ENCODE peak calls at places on chromosomes 3 and 15, in eight cellular contexts. One of them, this sample, is unnamed. For H3K27me3 and H3K36me3, the result is how much of the 10 kb centered on the place peaks cover.

GRCh38 chr3:110815008-110815583 is 256.5 kb upstream of the NECTIN3 start:
- DNase-seq in BJ: peak
- DNase-seq in fibroblast of lung: peak
- DNase-seq in SK-N-SH: peak
- DNase-seq in pancreas: no peak
- DNase-seq in brain microvascular endothelial cell: peak
- DNase-seq in uterus: no peak
- DNase-seq in tibial artery: no peak
- DNase-seq in this sample: peak

GRCh38 chr3:137420198-137420995 is 343.7 kb upstream of the SOX14 start:
- DNase-seq in BJ: no peak
- DNase-seq in fibroblast of lung: no peak
- DNase-seq in SK-N-SH: no peak
- DNase-seq in pancreas: peak
- DNase-seq in brain microvascular endothelial cell: no peak
- DNase-seq in uterus: no peak
- DNase-seq in tibial artery: no peak
- DNase-seq in this sample: no peak

GRCh38 chr15:89034305-89034704 is 54.0 kb upstream of the ABHD2 start:
- DNase-seq in BJ: no peak
- DNase-seq in fibroblast of lung: peak
- DNase-seq in SK-N-SH: no peak
- DNase-seq in pancreas: no peak
- DNase-seq in brain microvascular endothelial cell: peak
- DNase-seq in uterus: no peak
- DNase-seq in tibial artery: no peak
- DNase-seq in this sample: no peak

GRCh38 chr3:143327388-143327787 is 207.8 kb downstream of the CHST2 start:
- DNase-seq in BJ: no peak
- DNase-seq in fibroblast of lung: no peak
- DNase-seq in SK-N-SH: no peak
- DNase-seq in pancreas: no peak
- DNase-seq in brain microvascular endothelial cell: no peak
- DNase-seq in uterus: no peak
- DNase-seq in tibial artery: no peak
- DNase-seq in this sample: peak

GRCh38 chr3:13828501-13828900 is 51.4 kb downstream of the WNT7A start:
- DNase-seq in BJ: no peak
- DNase-seq in fibroblast of lung: no peak
- DNase-seq in SK-N-SH: no peak
- DNase-seq in pancreas: no peak
- DNase-seq in brain microvascular endothelial cell: no peak
- DNase-seq in uterus: no peak
- DNase-seq in tibial artery: no peak
- DNase-seq in this sample: no peak

GRCh38 chr3:42678447-42678846 is 6.9 kb upstream of the KLHL40 start:
- DNase-seq in BJ: no peak
- DNase-seq in fibroblast of lung: no peak
- DNase-seq in SK-N-SH: no peak
- DNase-seq in pancreas: no peak
- DNase-seq in brain microvascular endothelial cell: no peak
- DNase-seq in uterus: no peak
- DNase-seq in tibial artery: peak
- DNase-seq in this sample: no peak

GRCh38 chr3:196639517-196640500 is at the start of gene NRROS:
- DNase-seq in BJ: no peak
- DNase-seq in fibroblast of lung: peak
- DNase-seq in SK-N-SH: peak
- DNase-seq in pancreas: no peak
- DNase-seq in brain microvascular endothelial cell: peak
- DNase-seq in uterus: peak
- DNase-seq in tibial artery: peak
- DNase-seq in this sample: peak

GRCh38 chr3:139121513-139122220 is 77.0 kb upstream of the PRR23C start:
- DNase-seq in BJ: no peak
- DNase-seq in fibroblast of lung: peak
- DNase-seq in SK-N-SH: no peak
- DNase-seq in pancreas: no peak
- DNase-seq in brain microvascular endothelial cell: peak
- DNase-seq in uterus: no peak
- DNase-seq in tibial artery: no peak
- DNase-seq in this sample: peak

GRCh38 chr15:83854314-83854713 is 200.4 kb downstream of the ADAMTSL3 start:
- DNase-seq in BJ: no peak
- DNase-seq in fibroblast of lung: peak
- DNase-seq in SK-N-SH: no peak
- DNase-seq in pancreas: no peak
- DNase-seq in brain microvascular endothelial cell: peak
- DNase-seq in uterus: no peak
- DNase-seq in tibial artery: no peak
- DNase-seq in this sample: peak

GRCh38 chr3:197912770-197913476 is 37.1 kb upstream of the RPL35A start:
- DNase-seq in BJ: no peak
- DNase-seq in fibroblast of lung: peak
- DNase-seq in SK-N-SH: no peak
- DNase-seq in pancreas: no peak
- DNase-seq in brain microvascular endothelial cell: peak
- DNase-seq in uterus: no peak
- DNase-seq in tibial artery: no peak
- DNase-seq in this sample: no peak

GRCh38 chr15:51046799-51047449 is 47.8 kb downstream of the TNFAIP8L3 start:
- DNase-seq in BJ: no peak
- DNase-seq in fibroblast of lung: peak
- DNase-seq in SK-N-SH: no peak
- DNase-seq in pancreas: no peak
- DNase-seq in brain microvascular endothelial cell: peak
- DNase-seq in uterus: peak
- DNase-seq in tibial artery: no peak
- DNase-seq in this sample: no peak

GRCh38 chr3:16085884-16086608 is 88.4 kb upstream of the GALNT15 start:
- DNase-seq in BJ: no peak
- DNase-seq in fibroblast of lung: peak
- DNase-seq in SK-N-SH: no peak
- DNase-seq in pancreas: no peak
- DNase-seq in brain microvascular endothelial cell: no peak
- DNase-seq in uterus: peak
- DNase-seq in tibial artery: peak
- DNase-seq in this sample: no peak

GRCh38 chr15:57003418-57003817 is 85.0 kb downstream of the TCF12 start:
- DNase-seq in BJ: peak
- DNase-seq in fibroblast of lung: peak
- DNase-seq in SK-N-SH: no peak
- DNase-seq in pancreas: no peak
- DNase-seq in brain microvascular endothelial cell: peak
- DNase-seq in uterus: no peak
- DNase-seq in tibial artery: no peak
- DNase-seq in this sample: peak

GRCh38 chr15:68205558-68205944 is 419 bp upstream of the CALML4 start:
- DNase-seq in BJ: no peak
- DNase-seq in fibroblast of lung: no peak
- DNase-seq in SK-N-SH: no peak
- DNase-seq in pancreas: no peak
- DNase-seq in brain microvascular endothelial cell: no peak
- DNase-seq in uterus: no peak
- DNase-seq in tibial artery: no peak
- DNase-seq in this sample: no peak

GRCh38 chr15:81809543-81809942 is 236.3 kb downstream of the MEX3B start:
- DNase-seq in BJ: no peak
- DNase-seq in fibroblast of lung: no peak
- DNase-seq in SK-N-SH: peak
- DNase-seq in pancreas: no peak
- DNase-seq in brain microvascular endothelial cell: peak
- DNase-seq in uterus: no peak
- DNase-seq in tibial artery: no peak
- DNase-seq in this sample: no peak

GRCh38 chr3:71542548-71543370 is 40.8 kb downstream of the FOXP1 start:
- DNase-seq in BJ: peak
- DNase-seq in fibroblast of lung: peak
- DNase-seq in SK-N-SH: peak
- DNase-seq in pancreas: no peak
- DNase-seq in brain microvascular endothelial cell: peak
- DNase-seq in uterus: peak
- DNase-seq in tibial artery: peak
- DNase-seq in this sample: peak

GRCh38 chr15:36407647-36408046 is 171.8 kb upstream of the CDIN1 start:
- DNase-seq in BJ: peak
- DNase-seq in fibroblast of lung: peak
- DNase-seq in SK-N-SH: no peak
- DNase-seq in pancreas: no peak
- DNase-seq in brain microvascular endothelial cell: peak
- DNase-seq in uterus: no peak
- DNase-seq in tibial artery: no peak
- DNase-seq in this sample: no peak

GRCh38 chr3:104180906-104181305 is 1185.8 kb upstream of the ALCAM start:
- DNase-seq in BJ: no peak
- DNase-seq in fibroblast of lung: no peak
- DNase-seq in SK-N-SH: no peak
- DNase-seq in pancreas: no peak
- DNase-seq in brain microvascular endothelial cell: no peak
- DNase-seq in uterus: no peak
- DNase-seq in tibial artery: no peak
- DNase-seq in this sample: no peak

GRCh38 chr3:61936344-61936937 is 375.1 kb downstream of the PTPRG start:
- DNase-seq in BJ: no peak
- DNase-seq in fibroblast of lung: no peak
- DNase-seq in SK-N-SH: peak
- DNase-seq in pancreas: no peak
- DNase-seq in brain microvascular endothelial cell: peak
- DNase-seq in uterus: no peak
- DNase-seq in tibial artery: no peak
- DNase-seq in this sample: no peak

GRCh38 chr3:145183261-145183660 is 977.7 kb downstream of the PLOD2 start:
- DNase-seq in BJ: no peak
- DNase-seq in fibroblast of lung: no peak
- DNase-seq in SK-N-SH: no peak
- DNase-seq in pancreas: no peak
- DNase-seq in brain microvascular endothelial cell: no peak
- DNase-seq in uterus: no peak
- DNase-seq in tibial artery: no peak
- DNase-seq in this sample: peak

GRCh38 chr3:136141891-136142290 is 54.2 kb downstream of the MSL2 start:
- DNase-seq in BJ: no peak
- DNase-seq in fibroblast of lung: peak
- DNase-seq in SK-N-SH: no peak
- DNase-seq in pancreas: no peak
- DNase-seq in brain microvascular endothelial cell: no peak
- DNase-seq in uterus: no peak
- DNase-seq in tibial artery: no peak
- DNase-seq in this sample: peak

GRCh38 chr15:74790080-74790916 is 8.4 kb downstream of the CSK start:
- DNase-seq in BJ: no peak
- DNase-seq in fibroblast of lung: peak
- DNase-seq in SK-N-SH: peak
- DNase-seq in pancreas: no peak
- DNase-seq in brain microvascular endothelial cell: peak
- DNase-seq in uterus: peak
- DNase-seq in tibial artery: peak
- DNase-seq in this sample: no peak

DNA sequence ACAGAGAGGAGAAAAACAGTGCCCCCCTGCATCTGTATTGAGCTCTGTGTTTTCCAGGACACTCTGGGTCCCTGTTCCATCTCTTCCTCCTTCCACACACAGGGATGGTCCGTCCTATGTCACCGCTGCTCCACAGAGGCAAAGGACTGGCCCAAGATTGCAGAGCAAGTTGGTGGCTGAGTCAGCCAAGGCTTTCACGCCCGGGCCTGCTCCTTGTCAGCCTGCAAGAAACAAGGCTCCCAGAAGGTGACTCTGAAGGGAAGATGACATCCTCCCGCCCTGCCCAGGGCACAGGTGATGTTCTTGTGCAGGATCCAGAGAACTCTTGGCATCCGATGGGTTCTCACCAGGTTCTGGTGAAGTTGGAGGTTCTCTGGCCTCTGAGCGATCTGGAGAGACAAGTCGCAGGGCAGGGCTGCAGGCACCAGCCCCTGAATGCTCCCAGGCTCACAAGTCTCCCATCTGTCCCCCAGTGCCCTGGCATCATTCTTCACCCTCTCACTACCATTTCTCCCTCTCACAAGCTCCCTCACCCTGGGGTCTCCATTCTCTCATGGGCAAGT is 138.6 kb downstream of the MEGF11 start:
- DNase-seq in BJ: no peak
- DNase-seq in fibroblast of lung: no peak
- DNase-seq in SK-N-SH: no peak
- DNase-seq in pancreas: no peak
- DNase-seq in brain microvascular endothelial cell: no peak
- DNase-seq in uterus: no peak
- DNase-seq in tibial artery: no peak
- DNase-seq in this sample: peak
- H3K27me3 ChIP-seq in BJ: under half
- H3K27me3 ChIP-seq in fibroblast of lung: under half
- H3K27me3 ChIP-seq in SK-N-SH: under half
- H3K27me3 ChIP-seq in pancreas: under half
- H3K27me3 ChIP-seq in brain microvascular endothelial cell: under half
- H3K27me3 ChIP-seq in uterus: under half
- H3K27me3 ChIP-seq in tibial artery: under half
- H3K27me3 ChIP-seq in this sample: under half

GRCh38 chr3:175121225-175121624 is 262.1 kb downstream of the NAALADL2 start:
- DNase-seq in BJ: no peak
- DNase-seq in fibroblast of lung: no peak
- DNase-seq in SK-N-SH: no peak
- DNase-seq in pancreas: no peak
- DNase-seq in brain microvascular endothelial cell: no peak
- DNase-seq in uterus: no peak
- DNase-seq in tibial artery: no peak
- DNase-seq in this sample: peak
- TF ChIP-seq CTCF in BJ: peak
- TF ChIP-seq CTCF in fibroblast of lung: peak
- TF ChIP-seq CTCF in SK-N-SH: peak
- TF ChIP-seq CTCF in pancreas: no peak
- TF ChIP-seq CTCF in brain microvascular endothelial cell: peak
- TF ChIP-seq CTCF in uterus: no peak
- TF ChIP-seq CTCF in tibial artery: no peak
- TF ChIP-seq CTCF in this sample: peak

DNA sequence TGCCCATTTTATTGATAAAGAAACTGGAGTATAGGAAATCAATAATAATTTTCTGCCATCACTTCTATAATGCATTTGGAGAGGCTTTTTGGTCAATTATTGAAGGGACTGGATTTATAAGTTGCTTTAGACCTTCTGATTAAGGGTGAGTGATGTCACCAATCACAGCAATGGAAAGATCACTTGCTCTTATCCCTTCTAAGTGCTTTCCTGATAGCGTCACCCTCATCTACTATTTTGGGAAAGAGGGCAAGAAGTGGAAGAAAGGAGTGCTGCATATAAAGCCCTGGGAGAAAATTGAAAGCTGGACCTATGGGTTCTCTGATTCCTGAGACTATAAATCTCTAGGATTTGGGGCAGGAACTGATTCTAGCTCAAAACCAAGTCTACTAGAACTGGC is 771.3 kb downstream of the AGBL1 start:
- DNase-seq in BJ: no peak
- DNase-seq in fibroblast of lung: no peak
- DNase-seq in SK-N-SH: no peak
- DNase-seq in pancreas: no peak
- DNase-seq in brain microvascular endothelial cell: no peak
- DNase-seq in uterus: no peak
- DNase-seq in tibial artery: no peak
- DNase-seq in this sample: no peak
- H3K36me3 ChIP-seq in BJ: under half
- H3K36me3 ChIP-seq in fibroblast of lung: under half
- H3K36me3 ChIP-seq in SK-N-SH: under half
- H3K36me3 ChIP-seq in pancreas: under half
- H3K36me3 ChIP-seq in brain microvascular endothelial cell: under half
- H3K36me3 ChIP-seq in uterus: under half
- H3K36me3 ChIP-seq in tibial artery: under half
- H3K36me3 ChIP-seq in this sample: under half

GRCh38 chr15:78831229-78832207 is 20.3 kb upstream of the ADAMTS7 start:
- DNase-seq in BJ: no peak
- DNase-seq in fibroblast of lung: no peak
- DNase-seq in SK-N-SH: no peak
- DNase-seq in pancreas: no peak
- DNase-seq in brain microvascular endothelial cell: no peak
- DNase-seq in uterus: no peak
- DNase-seq in tibial artery: no peak
- DNase-seq in this sample: no peak
- H3K27me3 ChIP-seq in BJ: under half
- H3K27me3 ChIP-seq in fibroblast of lung: under half
- H3K27me3 ChIP-seq in SK-N-SH: under half
- H3K27me3 ChIP-seq in pancreas: under half
- H3K27me3 ChIP-seq in brain microvascular endothelial cell: under half
- H3K27me3 ChIP-seq in uterus: under half
- H3K27me3 ChIP-seq in tibial artery: under half
- H3K27me3 ChIP-seq in this sample: under half